ENCODE peak calls at places on chromosomes 13 and 19, in eight cellular contexts. N is HCT116, V is A549, D is SK-N-SH, L is GM23338, A is K562, Y is HepG2, O is GM12878. T is an unnamed sample.

GRCh38 chr19:33794578-33795369 is 1.9 kb upstream of the KCTD15 start:
- DNase-seq in N (no peak), V (no peak), D (peak; percentile 73), L (peak; percentile 69), A (no peak), Y (no peak), O (no peak), T (no peak)

GRCh38 chr19:10551698-10552301 is 8.1 kb downstream of the ATG4D start:
- DNase-seq in N (peak; percentile 33), V (no peak), D (no peak), L (peak; percentile 69), A (no peak), Y (no peak), O (no peak), T (no peak)

GRCh38 chr13:33322474-33322827 is 36.9 kb upstream of the STARD13 start:
- DNase-seq in N (no peak), V (no peak), D (no peak), L (no peak), A (no peak), Y (no peak), O (no peak), T (no peak)

GRCh38 chr13:111251646-111252448 is 68.6 kb upstream of the TEX29 start:
- DNase-seq in N (no peak), V (no peak), D (peak; percentile 37), L (no peak), A (no peak), Y (no peak), O (no peak), T (no peak)

GRCh38 chr19:677601-678380 is 1.6 kb downstream of the FSTL3 start:
- DNase-seq in N (no peak), V (peak; percentile 38), D (no peak), L (no peak), A (no peak), Y (no peak), O (no peak), T (no peak)

GRCh38 chr13:110273254-110273653 is 33.7 kb downstream of the COL4A1 start:
- DNase-seq in N (no peak), V (no peak), D (no peak), L (no peak), A (no peak), Y (no peak), O (no peak), T (no peak)

GRCh38 chr19:55216461-55217198 is 7.3 kb upstream of the PTPRH start:
- DNase-seq in N (peak; percentile 100), V (peak; percentile 100), D (peak; percentile 91), L (peak; percentile 98), A (peak; percentile 93), Y (peak; percentile 96), O (no peak), T (peak; percentile 99)

GRCh38 chr19:15584095-15584494 is 30.9 kb upstream of the CYP4F8 start:
- DNase-seq in N (no peak), V (no peak), D (no peak), L (no peak), A (no peak), Y (no peak), O (no peak), T (no peak)

GRCh38 chr13:99464441-99464949 is 36.8 kb upstream of the TM9SF2 start:
- DNase-seq in N (no peak), V (no peak), D (no peak), L (no peak), A (no peak), Y (no peak), O (no peak), T (no peak)

GRCh38 chr13:40787062-40787461 is 2.3 kb upstream of the SLC25A15 start:
- DNase-seq in N (no peak), V (no peak), D (no peak), L (no peak), A (no peak), Y (no peak), O (no peak), T (no peak)

GRCh38 chr13:102250448-102250847 is 151.4 kb downstream of the FGF14 start:
- DNase-seq in N (no peak), V (no peak), D (no peak), L (no peak), A (no peak), Y (no peak), O (no peak), T (no peak)

GRCh38 chr19:37654525-37654832 is 786 bp downstream of the ZFP30 start:
- DNase-seq in N (no peak), V (peak; percentile 49), D (no peak), L (peak; percentile 58), A (no peak), Y (no peak), O (no peak), T (peak; percentile 15)
- H3K27ac ChIP-seq in N (peak overlapping the region; percentile 59), V (peak overlapping the region; percentile 88), D (peak overlapping the region; percentile 80), L (no peak overlapping the region), A (peak overlapping the region; percentile 82), Y (peak overlapping the region; percentile 94), O (peak overlapping the region; percentile 85), T (peak overlapping the region; percentile 97)

GRCh38 chr19:2047076-2047448 is 4.0 kb downstream of the MKNK2 start:
- DNase-seq in N (no peak), V (no peak), D (no peak), L (no peak), A (no peak), Y (no peak), O (no peak), T (no peak)
- TF ChIP-seq REST in N (no peak), V (no peak), D (no peak), L (no peak), A (no peak), Y (no peak), O (no peak), T (no peak)

GRCh38 chr19:44740351-44740824 is 8.1 kb upstream of the BCL3 start:
- DNase-seq in N (peak; percentile 21), V (no peak), D (no peak), L (no peak), A (peak; percentile 51), Y (peak; percentile 83), O (no peak), T (no peak)
- H3K4me1 ChIP-seq in N (peaks cover 81% of the 10 kb centered on the region), V (peaks cover 93% of the 10 kb centered on the region), D (peaks cover 3% of the 10 kb centered on the region), L (no peaks in the 10 kb centered on the region), A (peaks cover 22% of the 10 kb centered on the region), Y (peaks cover 95% of the 10 kb centered on the region), O (peaks cover 32% of the 10 kb centered on the region), T (peaks cover 57% of the 10 kb centered on the region)

GRCh38 chr19:6076291-6076665 is 34.0 kb downstream of the RFX2 start:
- DNase-seq in N (no peak), V (no peak), D (no peak), L (no peak), A (no peak), Y (no peak), O (no peak), T (no peak)

GRCh38 chr19:6076675-6077463 is 33.4 kb downstream of the RFX2 start:
- DNase-seq in N (no peak), V (no peak), D (no peak), L (no peak), A (no peak), Y (no peak), O (no peak), T (no peak)

GRCh38 chr19:6073858-6074708 is 36.2 kb downstream of the RFX2 start:
- DNase-seq in N (no peak), V (no peak), D (no peak), L (no peak), A (no peak), Y (no peak), O (no peak), T (no peak)

GRCh38 chr19:6071840-6072239 is 38.5 kb downstream of the RFX2 start:
- DNase-seq in N (no peak), V (no peak), D (no peak), L (no peak), A (no peak), Y (no peak), O (no peak), T (no peak)

DNA sequence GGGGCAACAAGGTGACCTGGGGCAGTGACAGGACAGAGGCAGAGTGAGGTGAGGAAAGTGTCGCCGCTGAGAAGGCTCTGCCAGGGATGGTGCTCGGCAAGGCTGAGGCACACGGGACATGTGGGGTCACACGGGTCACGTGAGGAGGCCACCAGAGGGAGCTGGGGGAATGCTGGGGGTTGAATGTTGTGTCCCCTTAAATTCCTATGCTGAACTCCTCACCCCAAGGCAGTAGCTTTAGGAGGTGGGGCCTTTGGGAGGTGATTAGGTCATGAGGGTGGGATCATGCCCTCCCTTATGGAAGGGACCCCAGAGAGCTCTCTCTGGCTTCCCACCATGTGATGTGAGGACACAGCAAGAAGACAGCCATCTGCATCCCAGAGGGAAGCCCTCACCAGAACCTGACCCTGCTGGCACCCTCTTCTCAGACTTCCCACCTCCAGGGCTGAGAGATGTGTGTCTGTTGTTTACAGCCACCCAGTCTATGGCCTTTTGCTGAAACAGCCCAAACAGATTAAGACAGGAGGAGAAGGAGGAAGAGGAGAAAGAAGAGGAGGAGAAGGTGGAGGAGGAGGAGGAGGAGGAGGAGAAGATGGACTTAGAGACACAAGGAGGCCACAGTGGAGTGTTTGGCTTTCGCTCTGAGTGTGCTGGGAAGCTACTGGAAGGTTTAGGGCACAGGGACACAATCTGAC is 35.4 kb downstream of the RFX2 start:
- DNase-seq in N (no peak), V (no peak), D (no peak), L (no peak), A (no peak), Y (no peak), O (no peak), T (no peak)
- H3K27ac ChIP-seq in N (no peak overlapping the region), V (no peak overlapping the region), D (peak overlapping the region; percentile 91), L (no peak overlapping the region), A (no peak overlapping the region), Y (no peak overlapping the region), O (no peak overlapping the region), T (no peak overlapping the region)

GRCh38 chr13:49220035-49220855 is at the start of gene MLNR:
- DNase-seq in N (no peak), V (peak; percentile 67), D (peak; percentile 86), L (peak; percentile 76), A (peak; percentile 32), Y (peak; percentile 39), O (no peak), T (no peak)

GRCh38 chr13:49218493-49219051 is 1.6 kb upstream of the MLNR start:
- DNase-seq in N (no peak), V (no peak), D (no peak), L (peak; percentile 63), A (no peak), Y (no peak), O (no peak), T (no peak)

GRCh38 chr13:49219647-49220034 is 497 bp upstream of the MLNR start:
- DNase-seq in N (no peak), V (no peak), D (no peak), L (no peak), A (no peak), Y (peak; percentile 43), O (no peak), T (no peak)

GRCh38 chr13:49217962-49218492 is 2.1 kb upstream of the MLNR start:
- DNase-seq in N (no peak), V (no peak), D (no peak), L (peak; percentile 20), A (no peak), Y (no peak), O (no peak), T (no peak)

GRCh38 chr13:49220856-49221614 is 897 bp downstream of the MLNR start:
- DNase-seq in N (no peak), V (no peak), D (peak; percentile 69), L (peak; percentile 57), A (no peak), Y (no peak), O (no peak), T (no peak)
- TF ChIP-seq REST in N (no peak), V (no peak), D (no peak), L (no peak), A (no peak), Y (no peak), O (no peak), T (no peak)

T was measured in Panc1.